ENCODE peak calls at places on chromosomes 2 and 18, in nine cellular contexts. W is stomach; K is HTR-8/SVneo; L is activated CD8-positive, alpha-beta memory T cell treated with anti-CD3 and anti-CD28 coated beads for 24 hours; O is hippocampal formation; D is posterior cingulate gyrus; Z is sciatic nerve; Q is right cardiac atrium; S is foreskin fibroblast. T is an unnamed sample.
A peak's percentile ranks its signal among the peaks of the same experiment; 100 is the strongest.

GRCh38 chr2:213065583-213066444 is 85.6 kb downstream of the IKZF2 start:
- DNase-seq in L (no peak), W (peak; percentile 26), Q (peak; percentile 31), O (no peak), S (no peak), Z (no peak), K (no peak), D (no peak), T (peak; percentile 67)

GRCh38 chr2:239287461-239287860 is 113.4 kb downstream of the HDAC4 start:
- DNase-seq in Q (peak; percentile 3), S (no peak), D (no peak), O (no peak), L (no peak), K (no peak), W (no peak), Z (no peak), T (no peak)

GRCh38 chr2:212998629-212999359 is 152.6 kb downstream of the IKZF2 start:
- DNase-seq in O (no peak), L (no peak), S (no peak), D (no peak), W (no peak), Z (no peak), K (no peak), Q (no peak), T (no peak)

GRCh38 chr2:233240897-233241296 is 10.6 kb upstream of the ATG16L1 start:
- DNase-seq in K (no peak), D (no peak), Q (no peak), W (no peak), S (no peak), Z (no peak), L (no peak), O (no peak), T (no peak)

GRCh38 chr2:63218800-63219511 is 168.3 kb downstream of the OTX1 start:
- DNase-seq in O (no peak), S (no peak), Q (no peak), Z (no peak), K (no peak), L (no peak), W (no peak), D (no peak), T (no peak)

GRCh38 chr2:197125000-197125399 is 185.6 kb downstream of the ANKRD44 start:
- DNase-seq in Z (no peak), W (no peak), K (no peak), O (no peak), D (no peak), Q (no peak), L (no peak), S (peak; percentile 23), T (no peak)

GRCh38 chr18:59900222-59901128 is 679 bp downstream of the PMAIP1 start:
- DNase-seq in O (no peak), L (peak; percentile 85), Z (no peak), W (peak; percentile 44), K (no peak), S (no peak), D (no peak), Q (no peak), T (no peak)

GRCh38 chr2:96254592-96254991 is 11.2 kb downstream of the TMEM127 start:
- DNase-seq in L (no peak), S (no peak), K (no peak), Z (no peak), W (no peak), Q (peak; percentile 77), O (no peak), D (no peak), T (peak; percentile 45)

GRCh38 chr2:130344578-130344977 is 1.9 kb downstream of the IMP4 start:
- DNase-seq in O (no peak), S (no peak), K (no peak), W (no peak), L (no peak), D (no peak), Z (no peak), Q (no peak), T (no peak)

GRCh38 chr2:16900405-16901025 is 234.9 kb upstream of the CYRIA start:
- DNase-seq in W (peak; percentile 37), L (no peak), S (no peak), O (no peak), Q (no peak), K (no peak), Z (no peak), D (no peak), T (no peak)

GRCh38 chr18:62999392-62999791 is 284.1 kb downstream of the PHLPP1 start:
- DNase-seq in L (no peak), Z (peak; percentile 87), S (peak; percentile 8), W (no peak), K (no peak), O (no peak), D (no peak), Q (no peak), T (peak; percentile 96)

GRCh38 chr2:98444436-98445166 is at the start of gene INPP4A:
- DNase-seq in W (peak; percentile 78), L (peak; percentile 94), S (no peak), Z (peak; percentile 81), O (peak; percentile 75), Q (peak; percentile 92), K (peak; percentile 95), D (peak; percentile 90), T (peak; percentile 77)

GRCh38 chr2:135245055-135245454 is 193.0 kb downstream of the RAB3GAP1 start:
- DNase-seq in O (no peak), L (no peak), D (no peak), Z (no peak), K (peak; percentile 48), W (no peak), Q (no peak), S (peak; percentile 50), T (no peak)

GRCh38 chr18:44946529-44947113 is 265.9 kb downstream of the SETBP1 start:
- DNase-seq in W (no peak), Z (no peak), L (no peak), Q (no peak), S (no peak), O (no peak), D (no peak), K (no peak), T (no peak)

GRCh38 chr2:154827286-154827685 is 128.8 kb downstream of the KCNJ3 start:
- DNase-seq in O (no peak), Z (no peak), L (no peak), D (no peak), S (no peak), W (no peak), K (no peak), Q (no peak), T (no peak)

GRCh38 chr2:25042321-25043240 is 705 bp downstream of the EFR3B start:
- DNase-seq in K (peak; percentile 31), S (no peak), Z (no peak), O (peak; percentile 63), W (peak; percentile 38), D (peak; percentile 84), Q (peak; percentile 78), L (peak; percentile 66), T (peak; percentile 22)

GRCh38 chr2:42786561-42787345 is 5.6 kb downstream of the HAAO start:
- DNase-seq in W (no peak), K (no peak), L (peak; percentile 49), S (no peak), O (no peak), D (no peak), Q (no peak), Z (no peak), T (peak; percentile 29)

GRCh38 chr2:14288016-14288415 is 344.5 kb upstream of the LRATD1 start:
- DNase-seq in S (no peak), K (no peak), Z (no peak), Q (no peak), W (no peak), L (no peak), O (no peak), D (no peak), T (no peak)

GRCh38 chr2:128308284-128308731 is 10.4 kb downstream of the HS6ST1 start:
- DNase-seq in Q (peak; percentile 64), W (no peak), K (no peak), O (peak; percentile 31), Z (peak; percentile 66), D (peak; percentile 73), S (no peak), L (no peak), T (peak; percentile 71)